ENCODE peak calls at places on chromosomes 2 and 18, in nine cellular contexts. Y, G, Q, F, M, E, L, R and O are unnamed samples.

GRCh38 chr2:69061518-69061917 is 48.5 kb downstream of the ANTXR1 start:
- DNase-seq in Q (no peak), R (no peak), G (no peak), M (no peak), Y (no peak), L (no peak), F (no peak), E (no peak), O (no peak)

GRCh38 chr18:32238635-32239268 is 48.9 kb downstream of the MEP1B start:
- DNase-seq in L (no peak), Y (no peak), Q (no peak), F (no peak), G (no peak), R (no peak), E (no peak), M (no peak), O (no peak)

GRCh38 chr2:203743441-203743932 is 37.0 kb downstream of the CD28 start:
- DNase-seq in Q (no peak), R (no peak), E (no peak), F (peak; percentile 23), M (no peak), L (peak; percentile 43), G (no peak), Y (no peak), O (no peak)

GRCh38 chr18:59846814-59847490 is 52.8 kb upstream of the PMAIP1 start:
- DNase-seq in L (peak; percentile 73), Q (no peak), F (peak; percentile 41), R (peak; percentile 80), E (no peak), M (no peak), G (peak; percentile 73), Y (no peak), O (no peak)

GRCh38 chr2:176186024-176186423 is 2.4 kb upstream of the HOXD1 start:
- DNase-seq in Q (no peak), E (no peak), F (no peak), G (no peak), Y (no peak), M (no peak), R (no peak), L (no peak), O (no peak)

GRCh38 chr2:103616891-103617290 is 855.1 kb downstream of the TMEM182 start:
- DNase-seq in L (no peak), E (no peak), M (peak; percentile 39), Q (no peak), F (no peak), G (no peak), Y (no peak), R (no peak), O (no peak)

GRCh38 chr2:16725549-16725948 is 59.9 kb upstream of the CYRIA start:
- DNase-seq in Y (no peak), R (no peak), G (no peak), E (no peak), L (peak; percentile 1), M (no peak), F (no peak), Q (no peak), O (no peak)

GRCh38 chr2:54986266-54986665 is 64.0 kb downstream of the RTN4 start:
- DNase-seq in M (no peak), G (no peak), Y (no peak), Q (no peak), F (no peak), E (no peak), L (peak; percentile 57), R (no peak), O (no peak)

GRCh38 chr2:74843371-74844298 is 9.7 kb downstream of the HK2 start:
- DNase-seq in Q (no peak), E (no peak), G (peak; percentile 67), Y (no peak), M (peak; percentile 72), F (peak; percentile 89), R (peak; percentile 59), L (peak; percentile 92), O (no peak)

GRCh38 chr2:9089831-9090230 is 86.3 kb upstream of the MBOAT2 start:
- DNase-seq in L (no peak), F (no peak), G (no peak), M (no peak), R (no peak), Y (no peak), E (no peak), Q (no peak), O (no peak)

GRCh38 chr2:175275499-175275898 is 94.0 kb upstream of the ATP5MC3 start:
- DNase-seq in G (no peak), L (no peak), M (no peak), F (no peak), E (no peak), Q (no peak), R (no peak), Y (no peak), O (no peak)

GRCh38 chr18:48391863-48392262 is 17.3 kb downstream of the ZBTB7C start:
- DNase-seq in E (peak; percentile 38), G (no peak), F (no peak), Q (no peak), Y (no peak), L (no peak), R (no peak), M (peak; percentile 73), O (peak; percentile 41)

GRCh38 chr2:171531836-171532450 is 9.7 kb downstream of the CYBRD1 start:
- DNase-seq in Q (no peak), L (peak; percentile 49), E (no peak), R (no peak), Y (no peak), F (peak; percentile 26), M (no peak), G (no peak), O (no peak)

GRCh38 chr2:127134833-127135830 is 28.2 kb upstream of the BIN1 start:
- DNase-seq in G (no peak), E (no peak), L (no peak), M (no peak), Y (no peak), Q (no peak), F (no peak), R (no peak), O (peak; percentile 65)

GRCh38 chr2:217223222-217223930 is 363.5 kb upstream of the TNP1 start:
- DNase-seq in Y (no peak), Q (no peak), G (no peak), M (no peak), F (peak; percentile 98), E (no peak), L (peak; percentile 99), R (no peak), O (peak; percentile 39)

GRCh38 chr2:165471349-165471975 is 2.0 kb downstream of the CSRNP3 start:
- DNase-seq in L (no peak), G (no peak), F (peak; percentile 57), R (no peak), Y (no peak), E (no peak), M (no peak), Q (no peak), O (no peak)

GRCh38 chr2:178200331-178200730 is 6.0 kb downstream of the OSBPL6 start:
- DNase-seq in M (no peak), F (no peak), R (no peak), E (no peak), Y (no peak), L (no peak), Q (no peak), G (no peak), O (no peak)
- H3K4me1 ChIP-seq in M (no peaks in the 10 kb centered on the region), F (no peaks in the 10 kb centered on the region), R (no peaks in the 10 kb centered on the region), E (no peaks in the 10 kb centered on the region), Y (peaks cover 7% of the 10 kb centered on the region), L (no peaks in the 10 kb centered on the region), Q (no peaks in the 10 kb centered on the region), G (no peaks in the 10 kb centered on the region), O (no peaks in the 10 kb centered on the region)

DNA sequence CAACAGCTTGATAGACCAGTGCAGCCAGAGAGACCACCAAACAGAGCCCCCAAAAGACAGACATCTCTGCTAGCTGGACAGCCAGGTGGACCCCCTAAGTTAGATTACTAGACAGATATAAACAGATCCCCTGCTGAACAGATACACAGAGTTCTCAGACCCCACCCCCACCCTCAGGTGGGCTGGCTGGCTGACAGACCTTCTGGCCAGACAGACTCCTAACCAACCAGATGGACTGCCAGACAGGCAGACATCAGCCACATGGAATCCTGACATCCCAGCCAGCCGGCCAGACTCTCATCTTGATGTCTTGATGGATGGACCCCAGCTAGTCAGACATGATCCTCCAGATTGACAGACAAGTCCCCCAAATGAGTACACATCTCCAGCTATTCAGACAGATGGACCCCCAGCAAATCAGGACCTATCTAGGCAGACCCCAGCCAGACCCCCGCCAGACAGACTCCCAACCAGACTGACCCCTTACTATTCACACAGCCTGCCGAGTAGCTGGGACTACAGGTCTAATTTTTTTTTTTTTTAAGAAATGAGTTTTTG is 18.0 kb downstream of the PTPN18 start:
- DNase-seq in L (no peak), G (no peak), Y (no peak), Q (no peak), R (no peak), M (no peak), F (no peak), E (no peak), O (no peak)
- H3K4me3 ChIP-seq in L (no peak overlapping the region), G (no peak overlapping the region), Y (no peak overlapping the region), Q (no peak overlapping the region), R (no peak overlapping the region), M (no peak overlapping the region), F (peak overlapping the region; percentile 93), E (no peak overlapping the region), O (no peak overlapping the region)

DNA sequence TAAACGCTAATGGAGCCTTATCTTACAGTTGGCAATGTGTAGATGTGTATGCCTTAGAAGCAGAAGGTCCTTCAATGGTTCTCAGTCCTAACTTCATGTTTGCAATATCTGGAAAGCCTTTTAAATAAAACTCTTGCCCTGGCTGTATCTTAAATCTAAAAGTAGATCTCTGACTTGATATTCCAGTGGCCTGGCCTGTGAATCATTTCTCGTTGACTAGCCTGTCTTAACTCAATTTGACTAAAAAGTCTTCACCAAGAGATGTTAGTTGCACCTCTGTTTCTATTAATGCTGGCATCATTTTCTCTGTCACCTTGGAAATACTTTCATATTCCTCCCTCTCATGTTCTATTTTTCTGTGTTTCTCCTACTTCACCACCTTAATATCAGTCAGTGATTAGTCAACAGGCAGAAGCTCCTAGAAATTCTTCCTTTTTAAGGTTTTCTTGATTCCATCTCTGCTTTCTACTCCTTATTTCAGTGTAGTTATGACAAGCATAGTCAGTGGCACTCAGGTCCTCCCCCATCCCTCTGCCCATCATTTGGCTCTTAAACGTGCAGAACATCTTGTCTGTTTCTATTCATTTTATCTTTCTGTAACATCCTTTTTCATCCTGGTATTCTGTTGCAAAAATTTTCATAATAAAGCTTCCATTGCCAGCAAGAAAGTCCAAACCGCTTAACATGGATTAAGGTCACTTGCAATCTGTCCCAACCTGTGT is 4.3 kb downstream of the ITGAV start:
- DNase-seq in L (no peak), F (no peak), Y (no peak), M (no peak), Q (no peak), G (no peak), E (no peak), R (no peak), O (no peak)
- H3K27ac ChIP-seq in L (no peak overlapping the region), F (no peak overlapping the region), Y (no peak overlapping the region), M (no peak overlapping the region), Q (no peak overlapping the region), G (no peak overlapping the region), E (no peak overlapping the region), R (peak overlapping the region; percentile 23), O (peak overlapping the region; percentile 57)

GRCh38 chr2:36455788-36456187 is 100.2 kb downstream of the CRIM1 start:
- DNase-seq in L (peak; percentile 70), F (peak; percentile 48), G (no peak), Q (no peak), M (no peak), Y (no peak), R (no peak), E (no peak), O (no peak)
- H3K4me1 ChIP-seq in L (peaks cover 46% of the 10 kb centered on the region), F (peaks cover 75% of the 10 kb centered on the region), G (no peaks in the 10 kb centered on the region), Q (peaks cover 8% of the 10 kb centered on the region), M (peaks cover 14% of the 10 kb centered on the region), Y (peaks cover 16% of the 10 kb centered on the region), R (peaks cover 35% of the 10 kb centered on the region), E (no peaks in the 10 kb centered on the region), O (peaks cover 12% of the 10 kb centered on the region)

GRCh38 chr2:119175517-119175916 is 17.0 kb upstream of the C1QL2 start:
- DNase-seq in R (no peak), Y (no peak), Q (no peak), F (no peak), M (no peak), E (no peak), G (no peak), L (no peak), O (no peak)
- H3K4me3 ChIP-seq in R (no peak overlapping the region), Y (no peak overlapping the region), Q (no peak overlapping the region), F (no peak overlapping the region), M (no peak overlapping the region), E (no peak overlapping the region), G (no peak overlapping the region), L (no peak overlapping the region), O (no peak overlapping the region)